ENCODE peak calls at places on chromosomes 13 and 19, in nine cellular contexts. E is adrenal gland, D is A549, K is stomach, V is uterus, B is H54, U is thyroid gland, X is Peyer's patch, Y is breast epithelium. O is an unnamed sample.

GRCh38 chr19:13842294-13843103 is 34.4 kb upstream of the NANOS3 start:
- DNase-seq in E (peak; percentile 88), D (peak; percentile 82), K (peak; percentile 85), V (peak; percentile 91), B (no peak), U (peak; percentile 83), X (peak; percentile 82), Y (peak; percentile 90), O (peak; percentile 78)

GRCh38 chr13:44079413-44080205 is 199.9 kb downstream of the LACC1 start:
- DNase-seq in E (no peak), D (no peak), K (no peak), V (no peak), B (no peak), U (no peak), X (no peak), Y (no peak), O (no peak)

GRCh38 chr19:8413593-8413923 is 453 bp downstream of the MARCHF2 start:
- DNase-seq in E (no peak), D (no peak), K (no peak), V (no peak), B (no peak), U (no peak), X (no peak), Y (no peak), O (peak; percentile 51)

GRCh38 chr13:101383595-101383994 is 32.7 kb downstream of the NALCN start:
- DNase-seq in E (no peak), D (no peak), K (no peak), V (no peak), B (no peak), U (no peak), X (no peak), Y (no peak), O (no peak)

GRCh38 chr19:43809762-43810696 is 7.8 kb upstream of the LYPD5 start:
- DNase-seq in E (no peak), D (peak; percentile 82), K (no peak), V (no peak), B (no peak), U (no peak), X (no peak), Y (no peak), O (peak; percentile 74)

GRCh38 chr19:55028757-55029156 is 9.3 kb downstream of the GP6 start:
- DNase-seq in E (no peak), D (no peak), K (no peak), V (no peak), B (no peak), U (no peak), X (no peak), Y (no peak), O (no peak)

GRCh38 chr13:43171489-43171888 is 148.1 kb downstream of the DNAJC15 start:
- DNase-seq in E (no peak), D (no peak), K (no peak), V (no peak), B (no peak), U (no peak), X (no peak), Y (no peak), O (no peak)

GRCh38 chr13:95492044-95492801 is 60.3 kb upstream of the CLDN10 start:
- DNase-seq in E (no peak), D (peak; percentile 55), K (peak; percentile 38), V (no peak), B (no peak), U (no peak), X (no peak), Y (no peak), O (no peak)

GRCh38 chr13:42458193-42458592 is 115.8 kb upstream of the TNFSF11 start:
- DNase-seq in E (no peak), D (no peak), K (no peak), V (no peak), B (no peak), U (no peak), X (no peak), Y (no peak), O (no peak)

GRCh38 chr19:31438401-31439269 is 89.4 kb upstream of the TSHZ3 start:
- DNase-seq in E (no peak), D (no peak), K (no peak), V (no peak), B (no peak), U (no peak), X (no peak), Y (no peak), O (no peak)

GRCh38 chr19:43575955-43576451 is 402 bp downstream of the PINLYP start:
- DNase-seq in E (no peak), D (no peak), K (no peak), V (no peak), B (no peak), U (no peak), X (no peak), Y (no peak), O (no peak)

GRCh38 chr13:42654760-42655159 is 80.8 kb downstream of the TNFSF11 start:
- DNase-seq in E (no peak), D (no peak), K (no peak), V (no peak), B (no peak), U (no peak), X (no peak), Y (no peak), O (no peak)

GRCh38 chr19:1862068-1862423 is 1.3 kb downstream of the KLF16 start:
- DNase-seq in E (no peak), D (no peak), K (no peak), V (no peak), B (no peak), U (no peak), X (no peak), Y (no peak), O (no peak)
- TF ChIP-seq POLR2A in E (no peak), D (no peak), K (no peak), V (no peak), B (no peak), U (no peak), X (no peak), Y (no peak), O (no peak)

GRCh38 chr13:90723381-90723780 is 624.1 kb upstream of the MIR17HG start:
- DNase-seq in E (no peak), D (no peak), K (no peak), V (no peak), B (no peak), U (no peak), X (no peak), Y (no peak), O (no peak)
- TF ChIP-seq POLR2A in E (no peak), D (no peak), K (no peak), V (no peak), B (no peak), U (no peak), X (no peak), Y (no peak), O (no peak)

GRCh38 chr19:51108066-51108804 is at the start of gene CTU1:
- DNase-seq in E (peak; percentile 99), D (peak; percentile 100), K (peak; percentile 98), V (peak; percentile 99), B (peak; percentile 87), U (peak; percentile 99), X (peak; percentile 98), Y (peak; percentile 99), O (peak; percentile 99)
- TF ChIP-seq POLR2A in E (no peak), D (peak; percentile 81), K (no peak), V (peak; percentile 18), B (peak; percentile 33), U (no peak), X (peak; percentile 39), Y (peak; percentile 31), O (peak; percentile 85)

DNA sequence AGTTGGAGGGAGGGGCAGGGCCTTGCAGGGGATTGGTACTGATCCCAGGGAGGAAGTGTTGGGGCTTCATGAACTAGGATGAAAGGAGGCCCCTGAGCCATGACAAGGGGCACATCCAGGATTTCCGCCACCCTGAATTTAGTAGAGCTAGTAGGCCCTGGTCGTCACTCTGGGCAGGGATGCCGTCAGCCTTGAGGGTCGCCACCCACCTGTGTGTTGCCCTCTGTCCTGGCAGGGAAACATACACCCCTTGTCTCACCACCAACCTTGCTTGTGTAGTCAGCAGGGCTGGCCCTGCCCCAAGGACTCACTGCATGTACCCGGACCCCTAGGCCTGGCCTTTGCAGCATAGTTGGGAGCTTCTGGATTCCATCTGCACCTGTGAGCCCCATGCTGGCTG is 9.4 kb upstream of the QTRT1 start:
- DNase-seq in E (no peak), D (no peak), K (no peak), V (no peak), B (no peak), U (no peak), X (no peak), Y (no peak), O (no peak)
- TF ChIP-seq POLR2A in E (no peak), D (no peak), K (no peak), V (no peak), B (no peak), U (no peak), X (no peak), Y (no peak), O (no peak)

GRCh38 chr13:100088648-100089601 is at the start of gene PCCA:
- DNase-seq in E (peak; percentile 99), D (peak; percentile 84), K (peak; percentile 95), V (peak; percentile 94), B (peak; percentile 100), U (peak; percentile 97), X (peak; percentile 91), Y (peak; percentile 84), O (peak; percentile 87)
- TF ChIP-seq POLR2A in E (no peak), D (peak; percentile 74), K (no peak), V (peak; percentile 31), B (peak; percentile 75), U (no peak), X (no peak), Y (peak; percentile 44), O (peak; percentile 31)

DNA sequence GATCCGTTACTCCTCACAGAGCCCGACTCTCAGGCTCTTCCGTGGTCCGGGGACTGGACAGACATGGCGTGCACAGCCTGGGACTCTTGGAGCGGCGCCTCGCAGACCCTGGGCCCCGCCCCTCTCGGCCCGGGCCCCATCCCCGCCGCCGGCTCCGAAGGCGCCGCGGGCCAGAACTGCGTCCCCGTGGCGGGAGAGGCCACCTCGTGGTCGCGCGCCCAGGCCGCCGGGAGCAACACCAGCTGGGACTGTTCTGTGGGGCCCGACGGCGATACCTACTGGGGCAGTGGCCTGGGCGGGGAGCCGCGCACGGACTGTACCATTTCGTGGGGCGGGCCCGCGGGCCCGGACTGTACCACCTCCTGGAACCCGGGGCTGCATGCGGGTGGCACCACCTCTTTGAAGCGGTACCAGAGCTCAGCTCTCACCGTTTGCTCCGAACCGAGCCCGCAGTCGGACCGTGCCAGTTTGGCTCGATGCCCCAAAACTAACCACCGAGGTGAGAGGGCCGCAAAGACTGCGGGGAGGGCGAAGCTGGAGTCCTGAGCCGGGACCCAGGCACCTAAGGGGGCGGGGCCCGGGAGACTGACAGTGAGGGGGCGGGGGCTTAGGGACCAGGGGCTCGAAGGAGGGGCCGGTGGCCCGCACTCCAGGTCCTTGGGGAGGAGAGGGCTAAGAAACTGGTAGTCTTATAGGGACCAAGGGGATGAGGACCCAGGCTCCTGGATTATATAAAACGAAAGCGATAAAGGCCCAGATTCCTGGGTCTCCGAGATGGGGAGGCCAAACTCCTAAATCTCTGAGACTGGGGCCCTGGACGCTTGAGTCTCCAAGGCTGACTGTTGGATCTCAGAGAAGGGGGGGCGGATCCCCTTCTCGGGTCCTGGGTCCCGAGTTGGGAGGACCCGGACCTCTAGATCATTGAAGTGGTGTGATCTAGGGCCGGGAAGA is 2.0 kb downstream of the ETV2 start:
- DNase-seq in E (peak; percentile 86), D (peak; percentile 94), K (peak; percentile 90), V (peak; percentile 84), B (peak; percentile 94), U (peak; percentile 88), X (peak; percentile 90), Y (peak; percentile 73), O (peak; percentile 93)
- TF ChIP-seq POLR2A in E (peak; percentile 78), D (peak; percentile 95), K (no peak), V (no peak), B (peak; percentile 81), U (no peak), X (peak; percentile 89), Y (no peak), O (peak; percentile 84)

O was measured in erythroblast.